ENCODE peak calls at places on chromosomes 4 and X, in four cellular contexts. F is right atrium auricular region, M is fibroblast of lung, C is heart right ventricle. I is an unnamed sample.

GRCh38 chrX:69505772-69506616 is 1.9 kb downstream of the NALF2 start:
- DNase-seq in F (no peak), M (no peak), C (no peak), I (no peak)

GRCh38 chr4:6193399-6193798 is 7.0 kb downstream of the JAKMIP1 start:
- DNase-seq in F (no peak), M (no peak), C (no peak), I (no peak)

GRCh38 chrX:132676102-132676501 is 187.3 kb upstream of the MBNL3 start:
- DNase-seq in F (no peak), M (no peak), C (no peak), I (no peak)

GRCh38 chr4:109701566-109702399 is 1.5 kb downstream of the CASP6 start:
- DNase-seq in F (no peak), M (no peak), C (no peak), I (no peak)

GRCh38 chr4:108417923-108418322 is 202.5 kb upstream of the RPL34 start:
- DNase-seq in F (no peak), M (peak; percentile 62), C (no peak), I (no peak)

GRCh38 chrX:110477593-110478228 is 119.1 kb downstream of the RTL9 start:
- DNase-seq in F (no peak), M (no peak), C (no peak), I (no peak)

GRCh38 chrX:132016628-132017430 is 6.3 kb upstream of the STK26 start:
- DNase-seq in F (no peak), M (no peak), C (no peak), I (no peak)

GRCh38 chrX:67543818-67544217 is at the start of gene AR:
- DNase-seq in F (peak; percentile 74), M (peak; percentile 74), C (peak; percentile 70), I (peak; percentile 72)

GRCh38 chr4:156109943-156110925 is 156.6 kb upstream of the CTSO start:
- DNase-seq in F (no peak), M (peak; percentile 44), C (no peak), I (no peak)

GRCh38 chr4:189364032-189364449 is 576.6 kb upstream of the FRG1 start:
- DNase-seq in F (no peak), M (no peak), C (no peak), I (no peak)

GRCh38 chr4:112213850-112214249 is 17.7 kb upstream of the AP1AR start:
- DNase-seq in F (no peak), M (peak; percentile 59), C (no peak), I (no peak)

GRCh38 chrX:45007598-45007997 is 134.6 kb downstream of the KDM6A start:
- DNase-seq in F (no peak), M (no peak), C (no peak), I (no peak)

GRCh38 chr4:94507708-94508107 is 56.0 kb downstream of the PDLIM5 start:
- DNase-seq in F (peak; percentile 79), M (peak; percentile 93), C (no peak), I (peak; percentile 37)

GRCh38 chr4:114785570-114785969 is 187.0 kb downstream of the UGT8 start:
- DNase-seq in F (no peak), M (no peak), C (no peak), I (no peak)

GRCh38 chr4:133150643-133151300 is 1.7 kb downstream of the PCDH10 start:
- DNase-seq in F (no peak), M (peak; percentile 53), C (no peak), I (no peak)

GRCh38 chr4:129822708-129823504 is 727.0 kb downstream of the C4orf33 start:
- DNase-seq in F (peak; percentile 57), M (peak; percentile 30), C (peak; percentile 12), I (peak; percentile 9)

GRCh38 chr4:8001564-8002355 is 62.1 kb upstream of the AFAP1 start:
- DNase-seq in F (no peak), M (no peak), C (no peak), I (no peak)

GRCh38 chr4:23382880-23383279 is 507.0 kb downstream of the PPARGC1A start:
- DNase-seq in F (no peak), M (peak; percentile 81), C (no peak), I (no peak)

GRCh38 chrX:139936259-139936658 is 3.4 kb upstream of the ATP11C start:
- DNase-seq in F (no peak), M (no peak), C (no peak), I (no peak)

GRCh38 chr4:168167714-168168284 is 75.5 kb downstream of the ANXA10 start:
- DNase-seq in F (no peak), M (peak; percentile 59), C (no peak), I (no peak)

GRCh38 chr4:11743236-11743635 is 314.5 kb upstream of the HS3ST1 start:
- DNase-seq in F (no peak), M (peak; percentile 44), C (no peak), I (no peak)

GRCh38 chrX:121308276-121308805 is 260.9 kb downstream of the GLUD2 start:
- DNase-seq in F (no peak), M (peak; percentile 89), C (no peak), I (no peak)

GRCh38 chr4:3854661-3855060 is 88.5 kb downstream of the ADRA2C start:
- DNase-seq in F (no peak), M (no peak), C (no peak), I (no peak)

GRCh38 chr4:100935090-100935489 is 412.2 kb downstream of the PPP3CA start:
- DNase-seq in F (no peak), M (peak; percentile 3), C (no peak), I (no peak)

GRCh38 chr4:125168531-125168930 is 146.2 kb upstream of the FAT4 start:
- DNase-seq in F (no peak), M (peak; percentile 51), C (no peak), I (no peak)

GRCh38 chr4:108030332-108030731 is 40.6 kb downstream of the HADH start:
- DNase-seq in F (no peak), M (peak; percentile 64), C (no peak), I (no peak)

GRCh38 chr4:183876268-183876934 is 28.7 kb upstream of the STOX2 start:
- DNase-seq in F (peak; percentile 84), M (peak; percentile 90), C (peak; percentile 88), I (peak; percentile 83)

GRCh38 chr4:42050850-42051249 is 60.5 kb downstream of the SLC30A9 start:
- DNase-seq in F (no peak), M (peak; percentile 7), C (no peak), I (no peak)

GRCh38 chr4:3791910-3792542 is 25.8 kb downstream of the ADRA2C start:
- DNase-seq in F (no peak), M (peak; percentile 30), C (peak; percentile 56), I (peak; percentile 36)

GRCh38 chr4:24598025-24598424 is 13.7 kb upstream of the DHX15 start:
- DNase-seq in F (no peak), M (no peak), C (no peak), I (no peak)

GRCh38 chr4:176995-177394 is 52.7 kb downstream of the ZNF718 start:
- DNase-seq in F (no peak), M (no peak), C (no peak), I (no peak)

GRCh38 chrX:74218895-74219294 is 85.1 kb upstream of the ZCCHC13 start:
- DNase-seq in F (no peak), M (no peak), C (no peak), I (no peak)

GRCh38 chr4:162274354-162274753 is 110.6 kb upstream of the FSTL5 start:
- DNase-seq in F (no peak), M (peak; percentile 4), C (no peak), I (no peak)

GRCh38 chrX:110050386-110050785 is 47.5 kb downstream of the TMEM164 start:
- DNase-seq in F (no peak), M (no peak), C (no peak), I (no peak)

GRCh38 chr4:24922416-24922815 is 9.6 kb upstream of the CCDC149 start:
- DNase-seq in F (no peak), M (peak; percentile 66), C (no peak), I (no peak)

GRCh38 chr4:81602853-81603252 is 131.1 kb upstream of the RASGEF1B start:
- DNase-seq in F (no peak), M (no peak), C (no peak), I (no peak)

GRCh38 chr4:109303141-109303499 is 662 bp upstream of the COL25A1 start:
- DNase-seq in F (peak; percentile 62), M (peak; percentile 35), C (no peak), I (no peak)

GRCh38 chr4:8318509-8318908 is 49.0 kb downstream of the HTRA3 start:
- DNase-seq in F (peak; percentile 54), M (no peak), C (no peak), I (no peak)

DNA sequence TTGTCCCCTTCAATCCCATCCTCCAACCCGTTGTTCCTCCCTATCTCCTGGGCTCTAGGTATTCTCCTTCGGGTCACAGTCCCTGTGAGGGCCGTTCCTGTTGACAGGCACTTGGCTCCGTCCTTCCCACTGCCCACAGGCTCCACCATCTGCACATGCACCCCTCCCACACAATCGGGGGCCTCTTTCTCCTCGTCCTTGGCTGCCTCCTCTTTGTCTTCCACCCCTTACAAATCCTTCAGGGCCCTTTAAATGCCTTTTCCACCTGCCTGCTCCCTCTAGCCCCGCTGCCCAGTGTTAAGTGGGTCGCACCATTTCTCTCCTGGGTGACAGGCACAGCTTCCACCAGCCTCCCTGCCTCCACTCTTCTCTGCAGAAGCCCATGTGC is 2.7 kb upstream of the AVPR2 start:
- DNase-seq in F (no peak), M (no peak), C (no peak), I (no peak)
- H3K4me1 ChIP-seq in F (no peaks in the 10 kb centered on the region), M (peaks cover 3% of the 10 kb centered on the region), C (peaks cover 3% of the 10 kb centered on the region), I (peaks cover 21% of the 10 kb centered on the region)

DNA sequence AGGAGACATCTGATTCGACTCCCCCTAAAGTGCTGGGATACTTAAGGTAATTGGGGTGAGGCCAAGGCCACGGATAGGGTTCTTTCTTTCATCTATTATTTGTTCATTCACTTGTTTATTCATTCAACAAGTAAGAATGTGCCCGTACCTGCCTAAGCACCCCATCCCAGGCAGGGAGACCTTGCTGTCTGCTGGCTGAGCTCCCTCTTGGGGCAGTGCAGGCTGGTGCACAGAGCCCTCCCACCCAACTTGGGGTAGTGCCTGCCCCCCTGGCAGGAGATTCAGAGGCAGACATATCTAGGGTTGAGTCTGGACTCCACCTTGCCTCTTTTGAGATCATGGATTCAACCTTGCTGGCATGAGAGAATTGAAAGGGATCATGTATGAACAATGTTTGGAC is 95.7 kb downstream of the DRD5 start:
- DNase-seq in F (no peak), M (no peak), C (no peak), I (no peak)
- TF ChIP-seq CTCF in F (no peak), M (no peak), C (no peak), I (no peak)

DNA sequence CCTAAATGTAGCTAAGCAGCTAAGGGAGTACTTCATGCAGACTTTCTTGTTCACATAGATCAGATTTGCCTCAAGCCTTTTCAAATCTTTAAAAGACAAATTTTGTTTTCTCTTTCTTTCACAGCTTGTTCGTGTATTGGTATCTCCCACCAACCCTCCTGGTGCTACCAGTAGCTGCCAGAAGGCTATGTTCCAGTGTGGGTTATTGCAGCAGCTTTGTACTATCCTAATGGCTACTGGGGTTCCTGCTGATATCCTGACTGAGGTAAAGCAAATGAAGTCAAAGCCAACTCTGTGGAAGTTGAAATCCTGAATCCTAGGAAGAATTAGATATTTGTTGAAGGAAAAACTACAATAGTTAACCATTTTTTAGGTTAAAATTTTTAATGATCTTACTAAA is 62.6 kb downstream of the USO1 start:
- DNase-seq in F (no peak), M (no peak), C (no peak), I (no peak)
- H3K36me3 ChIP-seq in F (peaks cover 75% of the 10 kb centered on the region), M (peaks cover 7% of the 10 kb centered on the region), C (peaks cover 100% of the 10 kb centered on the region), I (peaks cover 91% of the 10 kb centered on the region)

GRCh38 chrX:65681810-65682209 is 14.4 kb downstream of the MSN start:
- DNase-seq in F (no peak), M (no peak), C (no peak), I (no peak)

GRCh38 chrX:65688403-65688881 is 21.0 kb downstream of the MSN start:
- DNase-seq in F (no peak), M (peak; percentile 77), C (no peak), I (no peak)

GRCh38 chrX:65686246-65686645 is 18.8 kb downstream of the MSN start:
- DNase-seq in F (no peak), M (no peak), C (no peak), I (no peak)

GRCh38 chrX:65687367-65687766 is 19.9 kb downstream of the MSN start:
- DNase-seq in F (no peak), M (no peak), C (no peak), I (no peak)

GRCh38 chrX:65685112-65685511 is 17.7 kb downstream of the MSN start:
- DNase-seq in F (no peak), M (no peak), C (no peak), I (no peak)
- H3K4me1 ChIP-seq in F (no peaks in the 10 kb centered on the region), M (peaks cover 9% of the 10 kb centered on the region), C (peaks cover 46% of the 10 kb centered on the region), I (peaks cover 97% of the 10 kb centered on the region)